ENCODE peak calls at places on chromosomes 1 and 21, in eight cellular contexts. H is GM12878, N is endothelial cell of umbilical vein, S is transverse colon, D is breast epithelium, J is upper lobe of left lung, B is H1, E is stomach. G is an unnamed sample.

GRCh38 chr1:56084242-56084641 is 495.1 kb downstream of the PLPP3 start:
- DNase-seq in H (no peak), N (no peak), S (no peak), D (no peak), J (no peak), B (no peak), E (no peak), G (no peak)

GRCh38 chr1:89179343-89179742 is 3.5 kb upstream of the GBP7 start:
- DNase-seq in H (no peak), N (peak; percentile 4), S (no peak), D (no peak), J (no peak), B (no peak), E (no peak), G (no peak)

GRCh38 chr21:27149034-27149433 is 182.1 kb upstream of the ADAMTS5 start:
- DNase-seq in H (no peak), N (no peak), S (no peak), D (no peak), J (no peak), B (no peak), E (no peak), G (no peak)

GRCh38 chr1:109089242-109090015 is 1.1 kb upstream of the TMEM167B start:
- DNase-seq in H (no peak), N (peak; percentile 58), S (peak; percentile 85), D (peak; percentile 82), J (peak; percentile 72), B (peak; percentile 69), E (peak; percentile 80), G (no peak)

GRCh38 chr21:45792682-45793383 is 149.3 kb downstream of the PCBP3 start:
- DNase-seq in H (no peak), N (no peak), S (no peak), D (no peak), J (no peak), B (no peak), E (no peak), G (no peak)

GRCh38 chr1:61981870-61982660 is 212.6 kb upstream of the L1TD1 start:
- DNase-seq in H (no peak), N (no peak), S (no peak), D (no peak), J (no peak), B (no peak), E (no peak), G (no peak)

GRCh38 chr1:179146916-179147315 is 65.0 kb downstream of the TOR3A start:
- DNase-seq in H (no peak), N (no peak), S (no peak), D (no peak), J (no peak), B (no peak), E (no peak), G (no peak)

GRCh38 chr1:65971547-65971946 is 178.9 kb downstream of the PDE4B start:
- DNase-seq in H (no peak), N (no peak), S (no peak), D (no peak), J (no peak), B (no peak), E (no peak), G (no peak)

GRCh38 chr1:27606708-27607238 is 2.8 kb upstream of the AHDC1 start:
- DNase-seq in H (no peak), N (peak; percentile 9), S (no peak), D (no peak), J (no peak), B (no peak), E (no peak), G (no peak)

GRCh38 chr1:198842686-198843085 is 203.8 kb downstream of the PTPRC start:
- DNase-seq in H (no peak), N (no peak), S (no peak), D (no peak), J (no peak), B (no peak), E (no peak), G (no peak)

GRCh38 chr21:34073749-34074282 is 438 bp downstream of the MRPS6 start:
- DNase-seq in H (no peak), N (peak; percentile 10), S (peak; percentile 52), D (no peak), J (peak; percentile 39), B (peak; percentile 54), E (peak; percentile 38), G (peak; percentile 36)

GRCh38 chr1:52357397-52357796 is 8.6 kb downstream of the CC2D1B start:
- DNase-seq in H (no peak), N (no peak), S (no peak), D (no peak), J (no peak), B (no peak), E (no peak), G (no peak)

GRCh38 chr1:37477946-37478345 is 3.6 kb downstream of the ZC3H12A start:
- DNase-seq in H (no peak), N (no peak), S (peak; percentile 23), D (no peak), J (peak; percentile 35), B (no peak), E (no peak), G (no peak)

GRCh38 chr1:37478890-37479254 is 4.5 kb downstream of the ZC3H12A start:
- DNase-seq in H (no peak), N (no peak), S (peak; percentile 47), D (no peak), J (peak; percentile 44), B (no peak), E (no peak), G (no peak)

GRCh38 chr1:37477198-37477931 is 3.0 kb downstream of the ZC3H12A start:
- DNase-seq in H (peak; percentile 81), N (peak; percentile 78), S (peak; percentile 87), D (no peak), J (peak; percentile 90), B (peak; percentile 68), E (peak; percentile 87), G (peak; percentile 63)

GRCh38 chr1:37479255-37480124 is 5.1 kb downstream of the ZC3H12A start:
- DNase-seq in H (peak; percentile 65), N (peak; percentile 76), S (peak; percentile 97), D (peak; percentile 92), J (peak; percentile 99), B (no peak), E (peak; percentile 96), G (peak; percentile 88)

GRCh38 chr1:37478451-37478871 is 4.1 kb downstream of the ZC3H12A start:
- DNase-seq in H (no peak), N (no peak), S (peak; percentile 24), D (no peak), J (no peak), B (no peak), E (peak; percentile 53), G (no peak)
- TF ChIP-seq POLR2AphosphoS5 in H (no peak), N (no peak), S (peak; percentile 65), D (no peak), J (no peak), B (no peak), E (no peak), G (no peak)

GRCh38 chr1:230706887-230707731 is 6.8 kb downstream of the AGT start:
- DNase-seq in H (no peak), N (no peak), S (no peak), D (no peak), J (no peak), B (no peak), E (no peak), G (no peak)

GRCh38 chr1:230710543-230710904 is 3.4 kb downstream of the AGT start:
- DNase-seq in H (no peak), N (no peak), S (no peak), D (no peak), J (no peak), B (no peak), E (no peak), G (no peak)

GRCh38 chr1:230707732-230708630 is 5.9 kb downstream of the AGT start:
- DNase-seq in H (no peak), N (no peak), S (no peak), D (no peak), J (no peak), B (no peak), E (no peak), G (no peak)

GRCh38 chr1:230709619-230710542 is 4.0 kb downstream of the AGT start:
- DNase-seq in H (no peak), N (no peak), S (no peak), D (no peak), J (no peak), B (no peak), E (no peak), G (no peak)

GRCh38 chr1:230708631-230709580 is 5.0 kb downstream of the AGT start:
- DNase-seq in H (no peak), N (no peak), S (peak; percentile 89), D (no peak), J (no peak), B (no peak), E (no peak), G (no peak)
- TF ChIP-seq POLR2A in H (no peak), N (no peak), S (peak; percentile 23), D (no peak), J (no peak), B (no peak), E (no peak), G (no peak)

DNA sequence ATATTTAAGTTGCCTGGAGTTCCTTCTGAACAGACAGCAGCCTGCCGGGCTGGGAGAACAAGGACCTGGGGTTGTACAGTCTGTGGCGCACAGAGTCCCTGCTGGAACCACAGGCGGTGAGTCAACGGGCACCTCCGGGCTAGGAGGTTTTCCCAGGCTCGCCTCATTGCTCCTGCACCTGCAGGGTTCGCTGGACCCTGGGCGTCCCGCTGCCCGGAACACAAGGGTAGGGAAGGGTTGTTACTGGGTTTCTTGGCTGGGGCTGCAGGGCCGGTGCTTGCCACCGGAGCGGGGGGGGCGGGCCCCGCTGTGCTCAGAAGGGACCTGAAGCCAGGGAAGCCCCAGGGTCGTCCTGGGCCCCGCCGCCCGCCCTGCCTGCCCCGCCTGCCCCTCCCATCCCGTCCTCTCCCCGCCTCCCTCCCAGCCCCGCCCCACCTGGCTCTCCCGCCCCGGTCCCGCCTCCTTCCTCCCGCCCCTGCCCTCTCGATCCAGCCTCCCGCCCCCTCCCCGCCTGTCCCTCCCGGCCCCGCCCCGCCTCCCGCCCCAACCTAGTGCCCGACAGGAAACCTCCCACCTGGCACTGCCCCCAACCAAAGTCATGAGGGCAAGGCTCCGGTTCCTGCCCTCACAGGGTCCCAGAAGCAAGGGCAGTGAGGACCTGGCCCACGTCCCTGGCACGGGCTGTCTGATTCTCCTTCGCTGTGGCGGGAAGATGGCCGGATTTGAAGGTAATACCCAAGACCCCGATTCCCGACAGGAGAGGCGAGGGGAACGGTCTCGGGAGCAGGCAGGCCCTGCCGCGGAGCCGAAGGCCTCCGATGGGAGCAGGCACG is 6.8 kb downstream of the JMJD4 start:
- DNase-seq in H (peak; percentile 24), N (peak; percentile 44), S (peak; percentile 91), D (peak; percentile 85), J (peak; percentile 83), B (peak; percentile 82), E (peak; percentile 87), G (peak; percentile 79)
- TF ChIP-seq POLR2AphosphoS5 in H (no peak), N (peak; percentile 4), S (peak; percentile 35), D (no peak), J (peak; percentile 10), B (no peak), E (peak; percentile 38), G (no peak)

DNA sequence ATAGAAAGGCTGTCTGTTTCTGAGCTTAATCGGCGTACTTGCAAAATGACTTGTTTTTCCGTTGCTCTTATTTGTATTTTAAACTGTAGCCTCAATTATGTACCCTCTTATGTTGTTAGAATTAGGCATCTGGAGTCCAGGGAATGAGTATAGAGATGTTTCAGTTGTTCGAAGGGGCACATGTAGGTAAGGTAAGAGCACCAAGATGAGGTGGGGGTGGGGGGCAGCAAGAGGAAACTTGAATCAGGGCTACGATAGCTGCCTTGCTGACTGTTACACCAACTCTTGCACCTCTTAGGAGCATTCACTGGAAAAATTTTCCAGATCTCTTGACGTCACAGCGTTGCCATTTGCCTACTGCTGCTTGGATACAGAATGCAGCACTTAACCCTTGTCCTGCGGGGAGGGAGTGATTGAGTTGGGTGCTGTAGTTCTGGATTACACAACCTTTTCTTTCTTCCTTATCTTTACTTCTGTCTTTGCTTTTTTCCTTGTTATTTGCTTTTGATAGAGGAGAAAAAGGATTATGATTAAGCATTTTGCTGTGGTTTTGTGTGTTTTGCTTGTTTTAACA is 3.2 kb downstream of the ATP1B1 start:
- DNase-seq in H (no peak), N (peak; percentile 68), S (peak; percentile 84), D (peak; percentile 58), J (peak; percentile 89), B (no peak), E (peak; percentile 87), G (no peak)
- TF ChIP-seq POLR2A in H (no peak), N (no peak), S (peak; percentile 68), D (no peak), J (peak; percentile 66), B (no peak), E (peak; percentile 37), G (no peak)